ENCODE peak calls at places on chromosomes 12 and 14, in six cellular contexts. P, N, Q, T, E and D are unnamed samples.

GRCh38 chr12:117484901-117485300 is 123.5 kb upstream of the NOS1 start:
- DNase-seq in P (no peak), N (no peak), Q (no peak), T (no peak), E (no peak), D (no peak)

GRCh38 chr12:3973939-3974644 is 100.9 kb upstream of the PARP11 start:
- DNase-seq in P (no peak), N (no peak), Q (peak), T (no peak), E (no peak), D (no peak)

GRCh38 chr14:59107819-59108218 is 80.6 kb upstream of the DAAM1 start:
- DNase-seq in P (no peak), N (no peak), Q (no peak), T (no peak), E (no peak), D (no peak)

GRCh38 chr14:73242274-73242960 is 5.1 kb downstream of the PAPLN start:
- DNase-seq in P (no peak), N (no peak), Q (no peak), T (no peak), E (no peak), D (no peak)

GRCh38 chr14:53016919-53017318 is 66.1 kb upstream of the FERMT2 start:
- DNase-seq in P (no peak), N (no peak), Q (no peak), T (no peak), E (no peak), D (no peak)

GRCh38 chr12:22812531-22812930 is 187.6 kb downstream of the ETNK1 start:
- DNase-seq in P (no peak), N (no peak), Q (no peak), T (no peak), E (no peak), D (no peak)

GRCh38 chr14:68593806-68594536 is 198.9 kb downstream of the ZFP36L1 start:
- DNase-seq in P (no peak), N (no peak), Q (peak), T (no peak), E (no peak), D (no peak)

GRCh38 chr12:47991106-47991550 is 13.1 kb downstream of the COL2A1 start:
- DNase-seq in P (peak), N (no peak), Q (no peak), T (no peak), E (no peak), D (no peak)

GRCh38 chr12:53325539-53326061 is 4.2 kb upstream of the AAAS start:
- DNase-seq in P (peak), N (no peak), Q (peak), T (peak), E (no peak), D (no peak)

GRCh38 chr12:41850046-41850445 is 294.6 kb downstream of the GXYLT1 start:
- DNase-seq in P (no peak), N (no peak), Q (no peak), T (peak), E (no peak), D (no peak)

GRCh38 chr12:114400395-114400794 is 5.5 kb downstream of the TBX5 start:
- DNase-seq in P (no peak), N (no peak), Q (no peak), T (no peak), E (no peak), D (no peak)

GRCh38 chr12:112950701-112951100 is 12.4 kb downstream of the OAS3 start:
- DNase-seq in P (no peak), N (no peak), Q (no peak), T (no peak), E (no peak), D (no peak)

GRCh38 chr12:60920841-60921495 is 1325.1 kb downstream of the SLC16A7 start:
- DNase-seq in P (no peak), N (no peak), Q (no peak), T (no peak), E (no peak), D (no peak)

GRCh38 chr12:84033162-84033561 is 879.4 kb downstream of the SLC6A15 start:
- DNase-seq in P (no peak), N (no peak), Q (no peak), T (no peak), E (no peak), D (no peak)

GRCh38 chr12:51520576-51521325 is 70.3 kb upstream of the SCN8A start:
- DNase-seq in P (no peak), N (no peak), Q (peak), T (no peak), E (no peak), D (no peak)

GRCh38 chr14:91063119-91063518 is 2.7 kb upstream of the RPS6KA5 start:
- DNase-seq in P (no peak), N (peak), Q (no peak), T (peak), E (no peak), D (no peak)

GRCh38 chr12:87809916-87810315 is 219.3 kb downstream of the C12orf50 start:
- DNase-seq in P (no peak), N (no peak), Q (no peak), T (no peak), E (no peak), D (no peak)

GRCh38 chr12:96994900-96995299 is 87.8 kb downstream of the NEDD1 start:
- DNase-seq in P (no peak), N (no peak), Q (no peak), T (no peak), E (no peak), D (no peak)

GRCh38 chr12:111597731-111598636 is 1.1 kb downstream of the ATXN2 start:
- DNase-seq in P (peak), N (peak), Q (peak), T (no peak), E (no peak), D (peak)

GRCh38 chr12:10722502-10722904 is 620 bp downstream of the YBX3 start:
- DNase-seq in P (peak), N (peak), Q (peak), T (no peak), E (peak), D (no peak)

GRCh38 chr12:127260531-127260930 is 1006.4 kb upstream of the TMEM132C start:
- DNase-seq in P (no peak), N (no peak), Q (no peak), T (no peak), E (no peak), D (no peak)